ENCODE peak calls at places on chromosomes 12 and 14, in ten cellular contexts. M, R, N, J, Z, U, V, H, Y and O are unnamed samples.

GRCh38 chr12:48979602-48980388 is 1.7 kb downstream of the WNT1 start:
- DNase-seq in M (no peak), H (no peak), Y (no peak), R (no peak), V (no peak), J (no peak), N (no peak), U (no peak), Z (no peak), O (no peak)

GRCh38 chr12:48021485-48022179 is 17.4 kb upstream of the COL2A1 start:
- DNase-seq in Z (no peak), R (no peak), J (no peak), M (no peak), U (no peak), H (no peak), V (peak; percentile 24), Y (no peak), N (no peak), O (no peak)

GRCh38 chr12:8156416-8156815 is 399 bp upstream of the ZNF705A start:
- DNase-seq in U (no peak), N (no peak), J (no peak), Y (no peak), V (no peak), M (no peak), Z (no peak), H (no peak), R (no peak), O (no peak)

GRCh38 chr12:107513184-107513583 is 172.4 kb upstream of the PWP1 start:
- DNase-seq in N (no peak), R (no peak), Z (no peak), J (no peak), M (no peak), Y (no peak), H (no peak), V (no peak), U (no peak), O (no peak)

GRCh38 chr12:66092559-66093269 is 37.8 kb downstream of the LLPH start:
- DNase-seq in N (no peak), M (no peak), J (no peak), R (no peak), H (no peak), V (peak; percentile 12), Z (peak; percentile 43), U (no peak), Y (peak; percentile 24), O (no peak)

GRCh38 chr14:59727073-59727661 is 143.4 kb downstream of the RTN1 start:
- DNase-seq in J (no peak), H (no peak), M (no peak), N (no peak), Y (no peak), Z (no peak), R (no peak), U (no peak), V (no peak), O (no peak)

GRCh38 chr14:70094106-70094505 is 94.6 kb downstream of the SLC8A3 start:
- DNase-seq in N (no peak), V (no peak), J (no peak), M (no peak), U (no peak), Y (no peak), Z (no peak), H (no peak), R (no peak), O (no peak)

GRCh38 chr14:69039287-69039628 is 60.2 kb upstream of the ACTN1 start:
- DNase-seq in U (no peak), N (no peak), Z (peak; percentile 64), R (no peak), J (no peak), M (no peak), V (peak; percentile 51), H (no peak), Y (peak; percentile 78), O (no peak)

GRCh38 chr14:29217813-29218450 is 451.3 kb downstream of the FOXG1 start:
- DNase-seq in Y (no peak), M (no peak), H (no peak), N (no peak), J (no peak), V (no peak), R (no peak), U (no peak), Z (peak; percentile 70), O (no peak)

GRCh38 chr12:2819810-2820209 is 7.3 kb downstream of the ITFG2 start:
- DNase-seq in N (no peak), Y (no peak), H (no peak), R (no peak), V (no peak), M (no peak), Z (no peak), U (no peak), J (no peak), O (no peak)
- H3K4me3 ChIP-seq in N (no peak overlapping the region), Y (no peak overlapping the region), H (no peak overlapping the region), R (no peak overlapping the region), V (no peak overlapping the region), M (no peak overlapping the region), Z (no peak overlapping the region), U (no peak overlapping the region), J (no peak overlapping the region), O (no peak overlapping the region)

GRCh38 chr12:121535150-121536057 is 45.4 kb downstream of the KDM2B start:
- DNase-seq in N (no peak), Y (no peak), M (no peak), R (no peak), U (no peak), Z (no peak), V (no peak), H (no peak), J (no peak), O (no peak)

GRCh38 chr12:121538699-121539061 is 42.1 kb downstream of the KDM2B start:
- DNase-seq in Y (no peak), H (no peak), J (no peak), M (no peak), Z (no peak), U (no peak), R (no peak), V (peak; percentile 53), N (peak; percentile 46), O (no peak)

GRCh38 chr12:121537814-121538698 is 42.8 kb downstream of the KDM2B start:
- DNase-seq in Z (no peak), M (no peak), Y (peak; percentile 12), V (no peak), N (no peak), H (no peak), J (no peak), U (no peak), R (no peak), O (peak; percentile 30)

GRCh38 chr12:121536058-121536928 is 44.5 kb downstream of the KDM2B start:
- DNase-seq in R (peak; percentile 84), H (peak; percentile 83), Z (peak; percentile 87), M (no peak), J (peak; percentile 26), Y (peak; percentile 60), V (peak; percentile 70), N (peak; percentile 80), U (peak; percentile 86), O (peak; percentile 95)

DNA sequence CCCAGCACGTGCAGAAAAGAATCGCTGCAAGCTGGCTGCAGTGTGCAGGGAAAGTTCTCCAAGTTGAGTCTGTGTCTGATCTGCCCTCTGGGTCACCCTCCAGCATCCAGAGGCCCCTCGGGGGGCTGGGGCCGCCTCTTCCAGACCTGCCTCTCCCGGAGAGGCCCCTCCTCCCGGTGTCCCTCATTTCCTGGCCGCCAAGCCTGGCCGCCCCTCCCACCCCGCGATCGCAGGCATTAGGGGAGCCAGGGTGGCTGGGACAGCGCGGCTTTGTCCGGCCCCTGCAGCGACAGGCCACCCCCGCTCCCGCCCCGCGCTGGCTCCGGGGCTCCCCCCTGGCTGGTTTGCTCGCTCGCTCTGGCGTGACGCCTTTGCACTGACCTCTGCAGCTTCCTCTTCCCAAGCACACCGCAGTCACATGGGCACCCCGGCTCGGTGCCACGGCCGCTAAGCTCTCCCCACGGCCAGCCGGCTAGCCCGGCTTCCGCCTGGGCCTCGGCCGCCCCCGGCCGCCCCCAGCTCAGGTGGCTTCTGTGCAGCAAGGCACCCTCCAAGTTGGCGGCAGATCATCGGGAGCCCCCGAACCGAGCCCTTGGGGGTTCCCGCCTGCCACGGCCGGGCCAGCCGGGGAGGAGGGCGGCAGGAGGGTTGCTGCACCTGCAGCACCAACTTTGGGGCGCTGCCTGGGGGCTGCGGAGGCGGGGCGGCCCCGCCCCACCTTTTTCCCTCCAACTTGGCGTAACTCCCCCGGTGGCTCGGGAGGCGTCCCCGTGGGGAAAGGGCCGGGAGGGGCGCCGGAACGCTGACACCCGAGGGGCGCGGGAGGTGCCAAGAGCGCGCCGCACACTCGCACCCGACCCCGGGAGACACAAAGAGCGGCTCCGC is 43.7 kb downstream of the KDM2B start:
- DNase-seq in R (peak; percentile 73), H (peak; percentile 81), U (no peak), J (peak; percentile 16), N (peak; percentile 83), Y (peak; percentile 74), V (peak; percentile 76), Z (peak; percentile 74), M (no peak), O (peak; percentile 71)
- H3K4me3 ChIP-seq in R (peak overlapping the region; percentile 60), H (peak overlapping the region; percentile 45), U (peak overlapping the region; percentile 51), J (peak overlapping the region; percentile 43), N (peak overlapping the region; percentile 30), Y (peak overlapping the region; percentile 63), V (peak overlapping the region; percentile 66), Z (peak overlapping the region; percentile 58), M (peak overlapping the region; percentile 49), O (peak overlapping the region; percentile 66)

DNA sequence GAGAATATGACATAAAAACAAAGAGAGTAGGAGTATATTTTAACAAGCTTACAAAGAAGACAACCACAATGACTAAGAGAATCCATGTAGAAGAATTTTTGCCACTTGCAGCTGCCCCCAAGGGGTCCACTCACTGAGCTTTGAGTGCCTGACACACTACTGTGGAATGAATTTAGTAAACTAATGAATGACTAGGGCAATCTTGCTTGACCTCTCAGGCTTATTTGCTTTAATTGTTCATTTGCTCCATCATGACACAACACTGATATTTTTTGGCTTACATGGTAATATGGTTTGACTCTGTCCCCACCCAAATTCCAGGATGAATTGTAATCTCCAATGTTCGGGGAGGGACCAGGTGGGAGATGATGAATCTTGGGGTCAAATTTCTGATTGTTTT is 249.1 kb upstream of the FAR2 start:
- DNase-seq in Y (no peak), V (no peak), U (peak; percentile 59), N (no peak), R (no peak), Z (peak; percentile 83), J (peak; percentile 20), M (peak; percentile 81), H (no peak), O (no peak)
- H3K4me3 ChIP-seq in Y (no peak overlapping the region), V (no peak overlapping the region), U (no peak overlapping the region), N (no peak overlapping the region), R (no peak overlapping the region), Z (no peak overlapping the region), J (no peak overlapping the region), M (no peak overlapping the region), H (no peak overlapping the region), O (no peak overlapping the region)

DNA sequence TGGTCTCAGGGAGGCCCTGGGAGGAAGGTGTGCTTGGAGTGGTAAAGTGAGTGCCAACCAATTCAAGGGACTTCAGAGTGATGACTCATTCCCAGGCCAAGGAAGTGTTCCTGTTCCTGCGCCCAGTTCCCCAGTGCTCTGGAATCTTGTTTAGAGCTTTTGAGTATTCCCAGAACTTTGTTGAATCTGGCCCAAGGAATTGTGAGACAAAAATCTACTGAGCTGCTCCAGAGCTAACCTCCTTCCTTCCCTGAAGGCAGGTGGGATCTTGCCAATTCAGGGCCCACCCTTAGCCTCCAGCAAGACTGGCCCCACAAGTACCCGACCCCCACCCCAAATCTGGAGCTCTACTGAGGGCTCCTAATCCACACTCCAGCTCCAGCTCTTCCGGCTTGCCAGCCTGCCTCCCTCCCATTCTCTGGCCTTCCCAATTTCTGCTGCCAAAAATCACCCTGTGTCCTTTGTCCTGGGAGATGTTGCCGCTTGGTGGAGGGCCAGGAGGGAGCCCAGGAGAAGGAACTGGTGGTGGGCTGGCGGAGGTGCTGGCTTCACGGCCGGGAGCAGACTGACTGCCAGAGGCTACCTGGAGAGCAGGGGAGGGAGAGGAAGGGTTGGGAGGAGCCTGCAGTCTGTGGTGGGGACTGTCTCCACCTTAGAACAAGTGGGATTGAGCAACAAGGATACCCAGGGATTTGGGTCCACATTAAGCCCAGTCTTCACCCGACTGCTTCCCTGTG is 2.0 kb upstream of the ATN1 start:
- DNase-seq in J (no peak), H (peak; percentile 70), U (peak; percentile 87), N (no peak), Z (peak; percentile 63), M (peak; percentile 70), Y (peak; percentile 80), R (peak; percentile 72), V (peak; percentile 91), O (peak; percentile 51)
- H3K4me3 ChIP-seq in J (peak overlapping the region; percentile 96), H (peak overlapping the region; percentile 50), U (peak overlapping the region; percentile 91), N (no peak overlapping the region), Z (peak overlapping the region; percentile 42), M (peak overlapping the region; percentile 83), Y (no peak overlapping the region), R (peak overlapping the region; percentile 94), V (peak overlapping the region; percentile 31), O (peak overlapping the region; percentile 21)